ENCODE peak calls at places on chromosomes 4 and X, in four cellular contexts. A is cardiac fibroblast, D is endothelial cell, P is esophagus squamous epithelium. F is an unnamed sample.

GRCh38 chr4:104425003-104425402 is 69.7 kb downstream of the CXXC4 start:
- DNase-seq in A (no peak), D (no peak), P (no peak), F (no peak)

GRCh38 chr4:10086506-10087120 is 30.0 kb downstream of the WDR1 start:
- DNase-seq in D (no peak), A (no peak), P (no peak), F (no peak)

GRCh38 chr4:89410687-89411086 is 103.1 kb upstream of the GPRIN3 start:
- DNase-seq in P (no peak), D (no peak), A (peak), F (no peak)

GRCh38 chr4:41369680-41370079 is 113.0 kb downstream of the UCHL1 start:
- DNase-seq in A (no peak), P (no peak), D (no peak), F (no peak)

GRCh38 chr4:89954906-89955305 is 60.3 kb downstream of the MMRN1 start:
- DNase-seq in A (no peak), D (no peak), P (no peak), F (no peak)

GRCh38 chr4:110830461-110830860 is 207.6 kb upstream of the PITX2 start:
- DNase-seq in A (no peak), D (no peak), P (no peak), F (no peak)

GRCh38 chr4:62814510-62815047 is 1594.7 kb downstream of the TECRL start:
- DNase-seq in P (no peak), D (no peak), A (no peak), F (no peak)

GRCh38 chr4:187767158-187767557 is 228.4 kb upstream of the ZFP42 start:
- DNase-seq in D (no peak), P (no peak), A (no peak), F (no peak)

GRCh38 chr4:101366331-101366730 is 19.0 kb upstream of the PPP3CA start:
- DNase-seq in P (no peak), A (peak), D (no peak), F (no peak)

GRCh38 chrX:16946361-16946964 is at the start of gene REPS2:
- DNase-seq in P (peak), A (peak), D (peak), F (peak)

GRCh38 chrX:41705680-41706374 is 17.1 kb downstream of the GPR34 start:
- DNase-seq in P (no peak), A (no peak), D (no peak), F (no peak)

GRCh38 chr4:14446311-14446710 is 556.0 kb upstream of the CPEB2 start:
- DNase-seq in P (no peak), A (peak), D (no peak), F (no peak)

DNA sequence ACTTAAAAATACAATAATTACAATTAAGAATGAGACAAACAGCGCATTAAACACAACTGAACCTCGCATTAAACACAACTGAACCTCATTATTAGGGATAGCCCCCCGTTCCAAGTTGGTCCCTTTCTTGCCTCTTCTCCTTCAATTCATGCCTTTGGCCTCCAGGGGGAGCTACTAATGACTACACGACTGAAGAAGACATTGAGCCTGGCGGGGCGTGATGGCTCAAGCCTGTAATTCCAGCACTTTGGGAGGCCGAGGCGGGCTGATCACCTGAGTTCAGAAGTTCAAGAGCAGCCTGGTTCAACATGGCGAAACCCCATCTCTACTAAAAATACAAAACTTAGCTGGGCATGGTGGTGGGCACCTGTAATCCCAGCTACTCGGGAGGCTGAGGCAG is 56.4 kb upstream of the NWD2 start:
- DNase-seq in A (no peak), P (no peak), D (no peak), F (no peak)
- TF ChIP-seq CTCF in A (no peak), P (no peak), D (peak), F (peak)

GRCh38 chrX:40083120-40083978 is 14.4 kb downstream of the BCOR start:
- DNase-seq in A (no peak), P (no peak), D (no peak), F (peak)
- TF ChIP-seq CTCF in A (no peak), P (no peak), D (no peak), F (peak)

GRCh38 chr4:154984148-154984547 is 203.1 kb downstream of the RBM46 start:
- DNase-seq in P (no peak), A (no peak), D (no peak), F (no peak)

GRCh38 chr4:154985673-154986072 is 204.6 kb downstream of the RBM46 start:
- DNase-seq in A (peak), P (no peak), D (no peak), F (no peak)

GRCh38 chr4:154983714-154984113 is 202.6 kb downstream of the RBM46 start:
- DNase-seq in A (no peak), P (no peak), D (no peak), F (no peak)

GRCh38 chr4:154984616-154985015 is 203.5 kb downstream of the RBM46 start:
- DNase-seq in P (no peak), D (no peak), A (no peak), F (no peak)

DNA sequence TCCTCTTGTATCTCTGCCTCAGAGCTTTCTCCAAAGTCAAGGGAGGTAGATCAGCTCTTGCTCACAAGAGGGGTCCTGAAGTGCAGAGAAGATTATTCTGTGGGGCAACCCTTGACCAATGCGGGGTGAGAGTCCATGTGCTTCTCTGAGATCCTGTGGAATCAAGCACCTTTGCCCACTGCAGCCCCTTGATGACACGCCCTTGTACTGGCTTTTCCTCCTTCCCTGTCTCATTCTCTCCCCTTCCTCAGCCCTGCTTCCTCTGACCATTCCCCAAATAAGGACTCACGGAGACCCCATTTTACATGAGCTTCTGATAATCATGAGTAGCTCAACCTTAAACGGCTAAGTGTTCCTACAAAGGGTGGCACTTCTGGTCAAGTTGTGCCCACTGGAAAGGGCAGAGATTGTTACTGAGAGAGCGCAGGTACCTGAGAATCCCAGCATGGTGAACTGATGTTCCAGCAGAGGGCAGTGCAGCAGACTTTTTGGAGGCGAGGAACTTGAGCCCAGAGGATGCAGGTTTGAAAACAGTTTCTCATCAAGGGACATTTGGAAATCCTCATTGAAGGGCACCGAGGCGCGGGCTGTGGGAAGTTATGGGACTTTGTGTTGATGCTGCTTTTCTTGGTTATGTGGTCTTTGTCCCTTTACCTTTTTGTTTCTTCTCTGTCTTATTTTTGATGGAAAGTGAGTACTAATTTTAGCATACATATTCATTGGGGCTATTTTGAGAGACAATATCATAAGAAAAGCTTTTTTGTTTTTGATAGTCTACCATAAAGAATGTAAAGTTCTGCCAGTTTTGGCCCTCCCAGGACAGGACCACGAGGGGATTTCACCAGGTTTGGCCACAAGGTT is 201.3 kb downstream of the RBM46 start:
- DNase-seq in P (no peak), D (peak), A (peak), F (peak)
- TF ChIP-seq CTCF in P (no peak), D (peak), A (peak), F (peak)

GRCh38 chr4:6778435-6778834 is 4.1 kb upstream of the KIAA0232 start:
- DNase-seq in D (no peak), A (no peak), P (no peak), F (no peak)

GRCh38 chr4:6779667-6780565 is 2.6 kb upstream of the KIAA0232 start:
- DNase-seq in A (peak), D (no peak), P (no peak), F (no peak)

GRCh38 chr4:6775746-6776145 is 6.8 kb upstream of the KIAA0232 start:
- DNase-seq in D (no peak), P (no peak), A (no peak), F (no peak)

GRCh38 chr4:6776920-6777635 is 5.4 kb upstream of the KIAA0232 start:
- DNase-seq in D (no peak), P (no peak), A (no peak), F (no peak)

DNA sequence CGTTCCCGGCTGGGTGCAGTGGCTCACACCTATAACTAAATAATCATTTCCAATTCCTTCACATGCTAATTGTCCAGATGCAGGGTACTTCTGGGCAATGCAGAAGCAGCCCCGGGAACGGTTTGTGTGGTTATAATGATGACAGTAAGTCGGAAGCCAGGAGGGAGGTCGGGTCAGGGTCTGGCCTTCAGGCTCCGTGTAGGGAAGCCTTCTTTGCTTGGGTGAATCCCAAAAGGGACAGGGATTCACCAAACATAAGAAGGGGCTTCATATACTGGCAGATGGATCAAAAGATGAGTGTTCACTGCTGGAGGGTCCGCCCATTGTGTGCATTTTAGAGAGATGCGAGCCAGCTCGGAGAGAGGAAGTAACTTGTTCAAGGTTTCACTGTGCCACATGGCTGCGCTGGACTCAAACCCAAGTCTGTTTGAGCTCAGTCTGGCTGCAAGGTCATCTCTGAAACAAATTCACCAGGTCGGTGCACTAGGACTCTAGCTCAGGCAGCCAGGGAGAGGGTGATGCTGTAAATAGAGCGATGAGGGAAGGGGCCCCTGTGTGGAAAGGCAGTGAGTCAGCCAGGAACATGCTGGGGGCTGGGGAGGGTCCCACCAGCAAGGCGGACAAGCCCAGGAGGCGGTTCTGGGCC is 4.8 kb upstream of the KIAA0232 start:
- DNase-seq in D (no peak), P (no peak), A (no peak), F (no peak)
- TF ChIP-seq CTCF in D (no peak), P (no peak), A (no peak), F (no peak)